ENCODE peak calls at places on chromosomes 16 and 17, in six cellular contexts. V is AG10803, O is GM13977, F is endodermal cell, Y is activated B cell treated with CpG ODN at 0.5 μM for 24 hours, J is tibial nerve. N is an unnamed sample.
A peak's percentile ranks its signal among the peaks of the same experiment; 100 is the strongest.

GRCh38 chr17:559699-560378 is 154.8 kb downstream of the VPS53 start:
- DNase-seq in V (peak; percentile 92), O (no peak), F (no peak), Y (no peak), J (peak; percentile 54), N (peak; percentile 93)

GRCh38 chr16:12217341-12217740 is 240.8 kb downstream of the SNX29 start:
- DNase-seq in V (no peak), O (no peak), F (no peak), Y (no peak), J (no peak), N (no peak)

GRCh38 chr17:26963163-26963503 is 330.8 kb upstream of the WSB1 start:
- DNase-seq in V (no peak), O (no peak), F (no peak), Y (no peak), J (no peak), N (no peak)

GRCh38 chr17:40819528-40820125 is 2.8 kb downstream of the KRT10 start:
- DNase-seq in V (peak; percentile 42), O (no peak), F (no peak), Y (no peak), J (peak; percentile 7), N (peak; percentile 17)

GRCh38 chr16:19396555-19397011 is 21.1 kb upstream of the TMC5 start:
- DNase-seq in V (no peak), O (no peak), F (no peak), Y (no peak), J (no peak), N (no peak)

GRCh38 chr16:56715128-56715527 is 14.8 kb upstream of the NUP93 start:
- DNase-seq in V (no peak), O (no peak), F (no peak), Y (no peak), J (no peak), N (no peak)

GRCh38 chr17:81276781-81277180 is 18.3 kb downstream of the SLC38A10 start:
- DNase-seq in V (no peak), O (no peak), F (no peak), Y (no peak), J (no peak), N (no peak)

GRCh38 chr17:43385046-43385831 is 13.6 kb upstream of the ARL4D start:
- DNase-seq in V (no peak), O (no peak), F (no peak), Y (no peak), J (no peak), N (no peak)

GRCh38 chr16:85302848-85303353 is 190.6 kb upstream of the CIBAR2 start:
- DNase-seq in V (no peak), O (no peak), F (no peak), Y (no peak), J (no peak), N (no peak)

GRCh38 chr17:67108411-67108810 is 64.1 kb downstream of the CACNG1 start:
- DNase-seq in V (no peak), O (no peak), F (no peak), Y (no peak), J (no peak), N (no peak)

GRCh38 chr16:48613061-48613957 is 3.3 kb upstream of the N4BP1 start:
- DNase-seq in V (peak; percentile 90), O (peak; percentile 69), F (peak; percentile 77), Y (no peak), J (no peak), N (peak; percentile 85)

GRCh38 chr16:86037999-86038922 is 139.3 kb downstream of the IRF8 start:
- DNase-seq in V (no peak), O (no peak), F (peak; percentile 26), Y (no peak), J (no peak), N (no peak)

GRCh38 chr16:49700222-49700927 is 155.5 kb downstream of the ZNF423 start:
- DNase-seq in V (no peak), O (no peak), F (peak; percentile 79), Y (no peak), J (peak; percentile 25), N (no peak)

GRCh38 chr16:77300232-77300631 is 101.0 kb downstream of the SYCE1L start:
- DNase-seq in V (no peak), O (no peak), F (no peak), Y (no peak), J (no peak), N (no peak)

GRCh38 chr17:50289268-50289667 is 15.0 kb downstream of the TMEM92 start:
- DNase-seq in V (peak; percentile 85), O (no peak), F (no peak), Y (no peak), J (no peak), N (peak; percentile 57)

GRCh38 chr17:64969046-64969501 is 49.8 kb upstream of the LRRC37A3 start:
- DNase-seq in V (no peak), O (no peak), F (no peak), Y (no peak), J (no peak), N (no peak)

GRCh38 chr16:87140211-87141200 is 176.7 kb downstream of the C16orf95 start:
- DNase-seq in V (no peak), O (no peak), F (no peak), Y (no peak), J (no peak), N (no peak)

GRCh38 chr16:87146676-87147075 is 170.5 kb downstream of the C16orf95 start:
- DNase-seq in V (no peak), O (no peak), F (no peak), Y (no peak), J (no peak), N (no peak)

GRCh38 chr16:87145181-87146176 is 171.7 kb downstream of the C16orf95 start:
- DNase-seq in V (peak; percentile 51), O (no peak), F (no peak), Y (no peak), J (no peak), N (peak; percentile 68)

GRCh38 chr16:87143661-87144121 is 173.5 kb downstream of the C16orf95 start:
- DNase-seq in V (no peak), O (no peak), F (no peak), Y (no peak), J (no peak), N (no peak)

GRCh38 chr16:87144232-87144631 is 173.0 kb downstream of the C16orf95 start:
- DNase-seq in V (no peak), O (no peak), F (no peak), Y (no peak), J (no peak), N (no peak)
- TF ChIP-seq CTCF in V (no peak), O (no peak), F (no peak), Y (no peak), J (no peak), N (no peak)

DNA sequence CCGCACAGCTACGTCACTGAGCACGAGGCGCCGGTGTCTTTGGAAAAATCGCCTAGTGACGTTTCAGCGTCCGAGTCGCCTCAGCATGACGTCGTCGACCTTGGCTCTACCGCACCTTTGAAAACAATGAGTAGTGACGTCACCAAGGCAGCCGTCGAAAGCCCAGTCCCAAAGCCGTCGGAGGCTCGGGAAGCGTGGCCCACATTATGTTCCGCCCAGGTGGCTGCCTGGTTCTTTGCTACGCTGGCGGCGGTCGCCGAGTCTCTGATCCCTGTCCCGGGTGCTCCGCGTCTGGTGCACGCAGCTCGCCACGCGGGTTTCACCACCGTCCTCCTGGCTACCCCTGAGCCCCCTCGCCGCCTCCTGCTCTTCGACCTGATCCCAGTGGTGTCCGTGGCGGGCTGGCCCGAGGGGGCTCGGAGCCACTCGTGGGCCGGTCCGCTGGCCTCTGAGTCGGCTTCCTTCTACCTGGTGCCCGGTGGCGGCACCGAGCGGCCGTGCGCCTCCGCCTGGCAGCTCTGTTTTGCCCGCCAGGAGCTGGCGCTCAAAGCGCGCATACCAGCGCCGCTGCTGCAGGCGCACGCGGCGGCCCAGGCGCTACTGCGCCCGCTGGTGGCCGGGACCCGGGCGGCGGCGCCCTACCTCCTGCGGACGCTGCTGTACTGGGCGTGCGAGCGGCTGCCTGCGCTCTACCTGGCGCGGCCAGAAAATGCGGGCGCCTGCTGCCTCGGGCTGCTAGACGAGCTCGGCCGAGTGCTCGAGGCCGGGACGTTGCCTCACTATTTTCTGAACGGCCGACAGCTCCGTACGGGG is 1.5 kb downstream of the TMEM102 start:
- DNase-seq in V (peak; percentile 67), O (peak; percentile 78), F (peak; percentile 98), Y (peak; percentile 74), J (no peak), N (peak; percentile 66)
- TF ChIP-seq CTCF in V (peak; percentile 39), O (peak; percentile 88), F (peak; percentile 89), Y (no peak), J (peak; percentile 85), N (peak; percentile 88)

GRCh38 chr17:72122002-72122310 is 1.1 kb downstream of the SOX9 start:
- DNase-seq in V (no peak), O (peak; percentile 68), F (no peak), Y (no peak), J (no peak), N (no peak)

GRCh38 chr17:72122336-72122667 is 1.5 kb downstream of the SOX9 start:
- DNase-seq in V (no peak), O (no peak), F (no peak), Y (no peak), J (no peak), N (no peak)

GRCh38 chr17:72123964-72124791 is 3.4 kb downstream of the SOX9 start:
- DNase-seq in V (no peak), O (no peak), F (peak; percentile 83), Y (no peak), J (no peak), N (no peak)

GRCh38 chr17:72122668-72123495 is 2.1 kb downstream of the SOX9 start:
- DNase-seq in V (peak; percentile 57), O (peak; percentile 68), F (peak; percentile 89), Y (no peak), J (no peak), N (peak; percentile 15)

DNA sequence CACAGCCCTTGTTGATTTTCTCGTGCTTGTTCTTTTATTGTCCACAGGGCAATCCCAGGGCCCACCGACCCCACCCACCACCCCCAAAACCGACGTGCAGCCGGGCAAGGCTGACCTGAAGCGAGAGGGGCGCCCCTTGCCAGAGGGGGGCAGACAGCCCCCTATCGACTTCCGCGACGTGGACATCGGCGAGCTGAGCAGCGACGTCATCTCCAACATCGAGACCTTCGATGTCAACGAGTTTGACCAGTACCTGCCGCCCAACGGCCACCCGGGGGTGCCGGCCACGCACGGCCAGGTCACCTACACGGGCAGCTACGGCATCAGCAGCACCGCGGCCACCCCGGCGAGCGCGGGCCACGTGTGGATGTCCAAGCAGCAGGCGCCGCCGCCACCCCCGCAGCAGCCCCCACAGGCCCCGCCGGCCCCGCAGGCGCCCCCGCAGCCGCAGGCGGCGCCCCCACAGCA is 2.7 kb downstream of the SOX9 start:
- DNase-seq in V (no peak), O (peak; percentile 40), F (peak; percentile 70), Y (no peak), J (no peak), N (no peak)
- TF ChIP-seq CTCF in V (no peak), O (no peak), F (no peak), Y (no peak), J (no peak), N (no peak)

GRCh38 chr16:27698746-27699145 is 148.8 kb downstream of the KATNIP start:
- DNase-seq in V (no peak), O (no peak), F (no peak), Y (no peak), J (no peak), N (no peak)

GRCh38 chr16:27700596-27700995 is 150.7 kb downstream of the KATNIP start:
- DNase-seq in V (peak; percentile 17), O (no peak), F (no peak), Y (no peak), J (no peak), N (no peak)

GRCh38 chr16:27699540-27699939 is 149.6 kb downstream of the KATNIP start:
- DNase-seq in V (no peak), O (no peak), F (no peak), Y (no peak), J (no peak), N (no peak)

GRCh38 chr16:27695161-27695560 is 145.2 kb downstream of the KATNIP start:
- DNase-seq in V (no peak), O (no peak), F (no peak), Y (no peak), J (no peak), N (no peak)

GRCh38 chr16:27698266-27698665 is 148.3 kb downstream of the KATNIP start:
- DNase-seq in V (no peak), O (no peak), F (peak; percentile 96), Y (no peak), J (no peak), N (no peak)
- TF ChIP-seq CTCF in V (peak; percentile 17), O (peak; percentile 36), F (peak; percentile 91), Y (no peak), J (no peak), N (peak; percentile 72)

N was measured in HFFc6.